ENCODE peak calls at places on chromosomes 16 and 17, in seven cellular contexts. P, B, R, W, Y, H and D are unnamed samples.

GRCh38 chr16:12729448-12729847 is 74.2 kb downstream of the CPPED1 start:
- DNase-seq in B (no peak), W (no peak), P (no peak), R (no peak), Y (no peak), H (no peak), D (no peak)

GRCh38 chr17:48952904-48953303 is 8.3 kb upstream of the SNF8 start:
- DNase-seq in P (no peak), H (no peak), Y (no peak), W (no peak), R (no peak), B (no peak), D (peak)

GRCh38 chr16:17354121-17354750 is 116.5 kb downstream of the XYLT1 start:
- DNase-seq in Y (no peak), P (no peak), W (no peak), R (no peak), B (no peak), H (no peak), D (no peak)

GRCh38 chr16:58000706-58001676 is at the start of gene USB1:
- DNase-seq in Y (peak), W (peak), H (peak), R (peak), P (peak), B (peak), D (peak)

GRCh38 chr17:40516581-40517285 is 15.3 kb upstream of the TNS4 start:
- DNase-seq in H (peak), B (no peak), Y (peak), P (no peak), R (peak), W (peak), D (peak)

GRCh38 chr16:79307214-79307613 is 293.3 kb downstream of the MAF start:
- DNase-seq in Y (no peak), P (no peak), R (no peak), B (no peak), H (no peak), W (no peak), D (no peak)

GRCh38 chr16:57152096-57153093 is 33.4 kb downstream of the PSME3IP1 start:
- DNase-seq in P (no peak), Y (no peak), B (no peak), W (no peak), H (no peak), R (no peak), D (no peak)

GRCh38 chr16:56753410-56753809 is 23.5 kb downstream of the NUP93 start:
- DNase-seq in H (no peak), R (no peak), W (no peak), P (no peak), Y (no peak), B (no peak), D (no peak)

GRCh38 chr17:12673788-12674187 is 8.1 kb downstream of the MYOCD start:
- DNase-seq in Y (peak), W (no peak), B (no peak), H (no peak), R (no peak), P (no peak), D (no peak)

GRCh38 chr16:54286330-54287017 is at the start of gene IRX3:
- DNase-seq in P (peak), Y (peak), W (no peak), R (peak), B (peak), H (peak), D (no peak)

GRCh38 chr17:50213026-50214015 is 11.9 kb upstream of the COL1A1 start:
- DNase-seq in W (peak), Y (peak), R (peak), P (peak), B (peak), H (no peak), D (peak)

GRCh38 chr17:79332011-79332410 is 257.4 kb downstream of the ENGASE start:
- DNase-seq in B (peak), H (no peak), W (no peak), R (no peak), Y (peak), P (no peak), D (no peak)

GRCh38 chr17:61157246-61157887 is 242.3 kb upstream of the TBX2 start:
- DNase-seq in Y (no peak), B (no peak), W (no peak), P (no peak), H (no peak), R (peak), D (no peak)

GRCh38 chr17:61487161-61487654 is 35.0 kb downstream of the TBX4 start:
- DNase-seq in P (no peak), W (no peak), H (no peak), B (no peak), Y (no peak), R (no peak), D (no peak)

GRCh38 chr16:84718-85452 is 6.9 kb downstream of the MPG start:
- DNase-seq in W (peak), B (no peak), Y (no peak), P (no peak), H (no peak), R (no peak), D (peak)

GRCh38 chr16:87864331-87864989 is 4.8 kb downstream of the SLC7A5 start:
- DNase-seq in P (no peak), B (peak), H (no peak), W (no peak), Y (no peak), R (peak), D (no peak)

GRCh38 chr17:73740370-73740769 is 96.1 kb upstream of the SDK2 start:
- DNase-seq in P (no peak), B (no peak), W (no peak), R (no peak), H (no peak), Y (no peak), D (no peak)

GRCh38 chr16:20348365-20349185 is 3.9 kb downstream of the UMOD start:
- DNase-seq in R (no peak), P (peak), H (no peak), B (peak), W (no peak), Y (peak), D (no peak)

GRCh38 chr16:53372942-53373871 is 61.1 kb upstream of the RBL2 start:
- DNase-seq in P (peak), R (peak), Y (no peak), W (no peak), B (peak), H (peak), D (peak)

GRCh38 chr17:82938486-82939212 is 98.8 kb upstream of the ZNF750 start:
- DNase-seq in H (no peak), W (no peak), P (no peak), R (no peak), Y (no peak), B (no peak), D (no peak)

GRCh38 chr17:44606658-44607057 is 49.4 kb downstream of the FZD2 start:
- DNase-seq in H (no peak), Y (no peak), B (no peak), R (no peak), P (no peak), W (no peak), D (no peak)

GRCh38 chr17:49996495-49997255 is 1.7 kb upstream of the DLX3 start:
- DNase-seq in H (no peak), B (peak), P (peak), R (peak), W (peak), Y (peak), D (peak)

GRCh38 chr17:63140255-63140654 is 174.2 kb downstream of the TANC2 start:
- DNase-seq in P (no peak), H (no peak), R (no peak), W (no peak), Y (no peak), B (no peak), D (peak)

GRCh38 chr17:2084766-2085647 is 30.1 kb downstream of the HIC1 start:
- DNase-seq in B (no peak), P (peak), R (peak), Y (no peak), H (no peak), W (no peak), D (no peak)

GRCh38 chr17:9817086-9817485 is 4.8 kb downstream of the GSG1L2 start:
- DNase-seq in P (peak), B (peak), R (peak), Y (peak), H (peak), W (no peak), D (no peak)

GRCh38 chr17:76498886-76499667 is 2.1 kb downstream of the RHBDF2 start:
- DNase-seq in P (no peak), B (no peak), R (no peak), H (no peak), W (peak), Y (peak), D (no peak)
- H3K4me2 ChIP-seq in P (no peak), B (peak), R (peak), H (peak), W (peak), Y (no peak), D (peak)

GRCh38 chr17:78138204-78139060 is 7.8 kb upstream of the C17orf99 start:
- DNase-seq in H (no peak), R (no peak), B (no peak), Y (no peak), W (no peak), P (no peak), D (no peak)
- H3K4me2 ChIP-seq in H (peak), R (no peak), B (no peak), Y (no peak), W (no peak), P (no peak), D (no peak)

DNA sequence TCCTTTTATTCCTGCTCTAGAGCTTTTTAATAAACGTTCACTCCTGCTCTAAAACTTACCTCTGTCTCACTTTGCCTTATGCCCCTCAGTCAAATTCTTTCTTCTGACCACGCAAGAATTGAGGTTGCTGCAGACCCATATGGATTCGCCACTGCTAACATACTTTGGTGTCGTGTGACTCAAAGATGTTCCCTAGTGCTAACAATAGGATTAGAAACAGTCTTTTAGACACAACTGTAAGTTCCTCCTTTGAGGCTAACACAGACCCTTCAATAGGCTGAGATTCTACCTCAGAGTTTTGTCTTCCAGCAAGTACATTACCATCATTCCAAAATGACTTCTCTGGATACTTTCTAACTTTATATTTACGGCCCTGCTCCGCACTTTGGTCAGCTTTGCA is 149.5 kb upstream of the COX10 start:
- DNase-seq in R (no peak), B (no peak), P (no peak), W (no peak), Y (no peak), H (no peak), D (no peak)
- H3K4me2 ChIP-seq in R (no peak), B (no peak), P (no peak), W (no peak), Y (no peak), H (no peak), D (no peak)

DNA sequence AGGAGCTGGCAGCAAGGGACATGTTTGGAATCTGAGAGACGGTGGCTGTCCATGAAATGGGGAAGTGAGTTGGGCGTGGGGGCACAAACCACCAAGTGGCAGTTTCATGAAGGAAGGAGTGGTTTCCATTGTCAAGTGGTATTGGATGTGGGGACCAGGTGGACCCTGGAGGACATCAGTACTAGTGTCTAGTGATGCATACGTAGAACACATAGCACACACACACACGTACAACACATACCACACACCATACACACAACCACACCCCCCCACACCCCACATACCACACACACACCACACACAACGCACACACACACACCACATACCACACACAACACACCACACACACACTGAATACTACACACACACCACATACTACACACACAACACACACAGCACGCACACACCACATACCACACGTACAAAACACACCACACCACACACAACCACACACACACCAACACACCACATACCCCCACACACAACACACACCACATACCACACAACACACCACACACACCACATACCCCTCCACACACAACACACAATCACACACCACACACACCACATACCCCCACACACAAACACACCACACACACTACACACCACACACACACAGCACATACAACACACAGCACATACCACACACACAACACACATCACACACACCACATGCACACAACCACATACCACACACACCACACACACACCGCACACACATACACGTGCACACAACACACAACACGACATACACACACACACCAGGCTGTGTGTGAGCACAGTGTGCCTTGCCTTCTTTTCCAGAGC is 41.1 kb upstream of the GSE1 start:
- DNase-seq in H (no peak), W (peak), Y (no peak), B (no peak), R (no peak), P (no peak), D (peak)
- H3K4me2 ChIP-seq in H (no peak), W (peak), Y (no peak), B (no peak), R (no peak), P (no peak), D (peak)

DNA sequence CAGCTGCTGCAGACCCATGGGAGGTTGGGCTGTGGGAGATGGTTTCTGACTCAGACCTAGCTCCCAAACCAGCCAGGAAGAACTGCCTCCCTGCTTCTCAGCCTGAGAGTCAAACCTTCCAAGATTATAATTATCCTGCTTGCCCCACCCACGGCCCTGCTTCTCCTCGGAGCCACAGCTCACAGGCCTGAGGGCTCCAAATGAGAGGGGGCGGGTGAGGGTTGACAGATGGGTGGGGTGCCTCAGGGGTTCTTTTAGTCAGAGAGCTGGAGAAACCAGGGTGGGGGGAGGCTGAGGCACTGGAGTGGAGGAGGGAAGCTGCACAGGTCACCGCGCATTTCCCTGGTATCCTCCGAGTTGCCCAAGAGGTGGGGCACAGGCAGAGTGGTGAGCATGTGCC is 28.8 kb upstream of the GRIN2A start:
- DNase-seq in P (no peak), W (no peak), H (no peak), R (no peak), B (no peak), Y (no peak), D (no peak)
- H3K4me2 ChIP-seq in P (no peak), W (no peak), H (no peak), R (no peak), B (no peak), Y (no peak), D (no peak)